ENCODE peak calls at places on chromosome 3, in four cellular contexts. O is fibroblast of lung, P is left ventricle myocardium inferior, Y is A549. X is an unnamed sample. For H3K4me1, the result is how much of the 10 kb centered on the place peaks cover.

GRCh38 chr3:11944052-11944673 is 60.0 kb upstream of the SYN2 start:
- DNase-seq in O (peak), P (no peak), Y (peak), X (no peak)

GRCh38 chr3:25589104-25589782 is 75.5 kb downstream of the TOP2B start:
- DNase-seq in O (no peak), P (no peak), Y (no peak), X (peak)

GRCh38 chr3:96779810-96780209 is 34.6 kb upstream of the EPHA6 start:
- DNase-seq in O (no peak), P (no peak), Y (no peak), X (no peak)

GRCh38 chr3:12461097-12461649 is 23.1 kb upstream of the TSEN2 start:
- DNase-seq in O (no peak), P (no peak), Y (no peak), X (no peak)

GRCh38 chr3:195113074-195113473 is 157.9 kb downstream of the XXYLT1 start:
- DNase-seq in O (peak), P (no peak), Y (no peak), X (no peak)

GRCh38 chr3:54873059-54873695 is 54.7 kb downstream of the LRTM1 start:
- DNase-seq in O (no peak), P (no peak), Y (no peak), X (no peak)

GRCh38 chr3:178494376-178494775 is 41.9 kb upstream of the KCNMB2 start:
- DNase-seq in O (no peak), P (no peak), Y (no peak), X (no peak)

GRCh38 chr3:113898892-113899291 is 48.9 kb upstream of the ZDHHC23 start:
- DNase-seq in O (peak), P (no peak), Y (no peak), X (no peak)

GRCh38 chr3:134334231-134334900 is 39.9 kb downstream of the AMOTL2 start:
- DNase-seq in O (no peak), P (no peak), Y (no peak), X (no peak)

GRCh38 chr3:41323455-41323854 is 124.2 kb downstream of the CTNNB1 start:
- DNase-seq in O (no peak), P (no peak), Y (no peak), X (no peak)

GRCh38 chr3:113912551-113913246 is 35.1 kb upstream of the ZDHHC23 start:
- DNase-seq in O (peak), P (no peak), Y (peak), X (no peak)

GRCh38 chr3:179272385-179272784 is 21.5 kb upstream of the KCNMB3 start:
- DNase-seq in O (peak), P (no peak), Y (no peak), X (no peak)

GRCh38 chr3:13229291-13229949 is 156.2 kb upstream of the IQSEC1 start:
- DNase-seq in O (peak), P (no peak), Y (peak), X (no peak)

GRCh38 chr3:65507446-65507845 is 531.3 kb downstream of the MAGI1 start:
- DNase-seq in O (no peak), P (no peak), Y (no peak), X (no peak)

GRCh38 chr3:8882171-8882593 is 81.1 kb downstream of the RAD18 start:
- DNase-seq in O (no peak), P (no peak), Y (no peak), X (no peak)

GRCh38 chr3:107235193-107235922 is 141.9 kb upstream of the CCDC54 start:
- DNase-seq in O (no peak), P (no peak), Y (no peak), X (no peak)

GRCh38 chr3:171228228-171228627 is 201.7 kb upstream of the SLC2A2 start:
- DNase-seq in O (peak), P (no peak), Y (no peak), X (no peak)

GRCh38 chr3:58306662-58307286 is 454 bp downstream of the HTD2 start:
- DNase-seq in O (peak), P (peak), Y (peak), X (no peak)

GRCh38 chr3:184322731-184323487 is 8.5 kb downstream of the EIF4G1 start:
- DNase-seq in O (no peak), P (no peak), Y (no peak), X (peak)

GRCh38 chr3:184325269-184325668 is 10.9 kb downstream of the EIF4G1 start:
- DNase-seq in O (no peak), P (no peak), Y (no peak), X (no peak)

GRCh38 chr3:184321666-184322065 is 7.3 kb downstream of the EIF4G1 start:
- DNase-seq in O (no peak), P (no peak), Y (no peak), X (no peak)

GRCh38 chr3:184325715-184326114 is 11.3 kb downstream of the EIF4G1 start:
- DNase-seq in O (no peak), P (no peak), Y (no peak), X (no peak)

DNA sequence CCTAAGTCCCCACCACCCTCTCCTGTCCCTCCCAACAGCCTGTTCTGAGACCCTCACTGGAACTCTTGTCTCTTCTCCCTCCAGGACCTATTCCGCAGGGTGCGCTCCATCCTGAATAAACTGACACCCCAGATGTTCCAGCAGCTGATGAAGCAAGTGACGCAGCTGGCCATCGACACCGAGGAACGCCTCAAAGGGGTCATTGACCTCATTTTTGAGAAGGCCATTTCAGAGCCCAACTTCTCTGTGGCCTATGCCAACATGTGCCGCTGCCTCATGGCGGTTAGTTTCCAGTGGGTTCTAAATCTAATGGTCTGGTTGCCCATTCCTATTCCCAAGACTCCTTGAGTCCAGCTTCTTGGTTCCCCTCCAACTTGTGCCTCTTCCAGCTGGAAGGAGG is 9.3 kb downstream of the EIF4G1 start:
- DNase-seq in O (no peak), P (no peak), Y (no peak), X (peak)
- H3K4me1 ChIP-seq in O (under half), P (half or more), Y (under half), X (under half)

GRCh38 chr3:48472923-48473616 is 26.5 kb downstream of the ATRIP start:
- DNase-seq in O (peak), P (peak), Y (peak), X (peak)
- TF ChIP-seq CTCF in O (peak), P (peak), Y (peak), X (peak)

GRCh38 chr3:111910806-111911205 is 51.7 kb downstream of the PHLDB2 start:
- DNase-seq in O (peak), P (no peak), Y (no peak), X (no peak)

GRCh38 chr3:111911446-111911845 is 52.4 kb downstream of the PHLDB2 start:
- DNase-seq in O (no peak), P (no peak), Y (no peak), X (no peak)

GRCh38 chr3:111917300-111917699 is 58.2 kb downstream of the PHLDB2 start:
- DNase-seq in O (no peak), P (no peak), Y (peak), X (no peak)

GRCh38 chr3:111915905-111916304 is 56.8 kb downstream of the PHLDB2 start:
- DNase-seq in O (no peak), P (no peak), Y (no peak), X (no peak)

DNA sequence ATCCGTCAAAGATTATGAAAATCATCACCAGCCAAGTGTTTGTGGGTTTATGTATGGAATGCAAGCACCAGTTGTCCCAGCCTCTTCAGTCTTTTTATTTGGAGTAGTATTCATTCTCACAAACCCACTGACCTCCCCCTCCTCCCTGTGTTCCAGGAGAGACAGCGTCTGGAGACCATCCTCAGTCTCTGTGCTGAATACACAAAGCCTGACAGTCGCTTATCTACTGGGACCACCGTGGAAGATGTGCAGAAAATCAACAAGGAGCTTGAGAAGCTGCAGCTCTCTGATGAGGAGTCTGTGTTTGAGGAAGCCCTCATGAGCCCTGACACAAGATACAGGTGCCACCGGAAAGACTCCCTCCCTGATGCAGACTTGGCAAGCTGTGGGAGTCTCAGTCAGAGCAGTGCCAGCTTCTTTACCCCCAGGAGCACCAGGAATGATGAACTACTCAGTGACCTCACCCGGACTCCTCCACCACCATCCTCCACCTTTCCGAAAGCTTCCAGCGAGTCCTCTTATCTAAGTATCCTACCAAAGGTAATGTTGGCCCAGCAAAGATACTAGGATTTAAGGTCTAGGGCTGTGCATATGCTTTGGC is 54.2 kb downstream of the PHLDB2 start:
- DNase-seq in O (no peak), P (no peak), Y (no peak), X (no peak)
- H3K4me1 ChIP-seq in O (under half), P (half or more), Y (half or more), X (under half)

GRCh38 chr3:2807514-2807913 is 302.7 kb downstream of the IL5RA start:
- DNase-seq in O (no peak), P (no peak), Y (no peak), X (no peak)
- TF ChIP-seq CTCF in O (no peak), P (no peak), Y (no peak), X (no peak)

X was measured in right atrium auricular region.